ENCODE peak calls at places on chromosomes 7 and 10, in six cellular contexts. K is left cardiac atrium, U is T-helper 17 cell, P is K562, Q is PC-3, C is mucosa of descending colon. X is an unnamed sample.

GRCh38 chr10:24681476-24682088 is 42.1 kb downstream of the ARHGAP21 start:
- ATAC-seq in K (no peak), U (no peak), P (peak; percentile 69), Q (no peak), C (peak; percentile 83), X (no peak)

GRCh38 chr7:157962458-157963306 is 624.9 kb downstream of the PTPRN2 start:
- ATAC-seq in K (no peak), U (no peak), P (peak; percentile 50), Q (no peak), C (no peak), X (no peak)

GRCh38 chr10:23384364-23384763 is 39.8 kb upstream of the C10orf67 start:
- ATAC-seq in K (no peak), U (no peak), P (no peak), Q (no peak), C (no peak), X (no peak)

GRCh38 chr7:149861728-149862045 is 12.1 kb upstream of the ATP6V0E2 start:
- ATAC-seq in K (no peak), U (no peak), P (peak; percentile 10), Q (no peak), C (no peak), X (no peak)

GRCh38 chr10:124721295-124722052 is 22.7 kb downstream of the FAM53B start:
- ATAC-seq in K (peak; percentile 65), U (no peak), P (no peak), Q (no peak), C (peak; percentile 1), X (no peak)

GRCh38 chr7:155807805-155808550 is 4.3 kb downstream of the SHH start:
- ATAC-seq in K (no peak), U (no peak), P (no peak), Q (no peak), C (peak; percentile 54), X (no peak)

GRCh38 chr7:151844080-151844827 is 32.7 kb downstream of the PRKAG2 start:
- ATAC-seq in K (no peak), U (no peak), P (no peak), Q (peak; percentile 97), C (peak; percentile 58), X (no peak)

GRCh38 chr7:28804990-28805389 is 153.1 kb downstream of the TRIL start:
- ATAC-seq in K (peak; percentile 90), U (no peak), P (no peak), Q (peak; percentile 65), C (no peak), X (peak; percentile 30)

GRCh38 chr10:76769587-76769986 is 868.0 kb downstream of the KCNMA1 start:
- ATAC-seq in K (no peak), U (no peak), P (no peak), Q (no peak), C (no peak), X (no peak)

GRCh38 chr7:107813524-107813923 is 10.5 kb upstream of the SLC26A3 start:
- ATAC-seq in K (no peak), U (no peak), P (no peak), Q (no peak), C (no peak), X (no peak)

GRCh38 chr7:38830826-38831225 is 78.2 kb downstream of the VPS41 start:
- ATAC-seq in K (no peak), U (no peak), P (no peak), Q (no peak), C (no peak), X (no peak)

GRCh38 chr10:129516846-129517679 is 50.0 kb downstream of the MGMT start:
- ATAC-seq in K (no peak), U (no peak), P (no peak), Q (no peak), C (no peak), X (no peak)

GRCh38 chr10:63595072-63595471 is 73.9 kb downstream of the REEP3 start:
- ATAC-seq in K (peak; percentile 52), U (no peak), P (no peak), Q (no peak), C (no peak), X (no peak)

GRCh38 chr7:147909712-147910111 is 680.9 kb upstream of the C7orf33 start:
- ATAC-seq in K (peak; percentile 26), U (no peak), P (no peak), Q (no peak), C (no peak), X (no peak)

GRCh38 chr7:5634107-5634950 is 147.1 kb downstream of the RNF216 start:
- ATAC-seq in K (peak; percentile 74), U (no peak), P (peak; percentile 57), Q (no peak), C (peak; percentile 71), X (peak; percentile 82)

GRCh38 chr7:70520604-70521003 is 611.3 kb upstream of the GALNT17 start:
- ATAC-seq in K (peak; percentile 31), U (no peak), P (no peak), Q (no peak), C (no peak), X (peak; percentile 71)

GRCh38 chr10:58756126-58756525 is 243.5 kb downstream of the BICC1 start:
- ATAC-seq in K (peak; percentile 49), U (no peak), P (no peak), Q (no peak), C (no peak), X (peak; percentile 44)

GRCh38 chr10:71259815-71260501 is 47.6 kb downstream of the UNC5B start:
- ATAC-seq in K (peak; percentile 26), U (no peak), P (peak; percentile 20), Q (no peak), C (peak; percentile 65), X (peak; percentile 39)

GRCh38 chr7:30977896-30978564 is 14.3 kb downstream of the GHRHR start:
- ATAC-seq in K (no peak), U (no peak), P (peak; percentile 78), Q (peak; percentile 87), C (peak; percentile 61), X (peak; percentile 74)

GRCh38 chr10:75765705-75766104 is 334.3 kb downstream of the LRMDA start:
- ATAC-seq in K (no peak), U (no peak), P (no peak), Q (peak; percentile 17), C (no peak), X (no peak)

GRCh38 chr10:107915277-107915634 is 750.8 kb upstream of the SORCS1 start:
- ATAC-seq in K (no peak), U (no peak), P (no peak), Q (peak; percentile 56), C (peak; percentile 48), X (peak; percentile 65)

GRCh38 chr10:73131913-73132686 is 21.8 kb downstream of the NUDT13 start:
- ATAC-seq in K (no peak), U (no peak), P (no peak), Q (peak; percentile 1), C (no peak), X (no peak)

GRCh38 chr7:129166745-129167144 is 21.7 kb upstream of the SMO start:
- ATAC-seq in K (no peak), U (peak; percentile 40), P (no peak), Q (no peak), C (no peak), X (no peak)

GRCh38 chr10:106392781-106393180 is 771.7 kb downstream of the SORCS1 start:
- ATAC-seq in K (no peak), U (no peak), P (no peak), Q (no peak), C (no peak), X (no peak)

GRCh38 chr10:51244739-51245138 is 170.5 kb downstream of the PRKG1 start:
- ATAC-seq in K (peak; percentile 97), U (no peak), P (no peak), Q (peak; percentile 55), C (peak; percentile 84), X (peak; percentile 92)